ENCODE peak calls at places on chromosomes 5 and 9, in seven cellular contexts. F is A549, J is IMR-90, E is esophagus muscularis mucosa, C is stomach, H is uterus, M is body of pancreas. D is an unnamed sample.

GRCh38 chr5:95641803-95642220 is 4.8 kb upstream of the RFESD start:
- DNase-seq in H (peak; percentile 15), M (peak; percentile 88), E (no peak), F (no peak), C (peak; percentile 85), J (peak; percentile 54), D (no peak)

GRCh38 chr9:17065062-17065461 is 69.8 kb upstream of the CNTLN start:
- DNase-seq in C (no peak), J (peak; percentile 33), E (no peak), F (peak; percentile 28), M (no peak), H (no peak), D (no peak)

GRCh38 chr5:82798676-82799075 is 278.5 kb downstream of the TMEM167A start:
- DNase-seq in J (no peak), E (no peak), C (no peak), H (no peak), F (no peak), M (no peak), D (no peak)

GRCh38 chr5:81425569-81425968 is 31.6 kb upstream of the ACOT12 start:
- DNase-seq in C (no peak), M (no peak), J (peak; percentile 65), H (no peak), F (peak; percentile 40), E (no peak), D (no peak)

GRCh38 chr5:146818790-146819189 is 59.8 kb downstream of the PPP2R2B start:
- DNase-seq in M (no peak), H (no peak), F (no peak), E (no peak), J (no peak), C (no peak), D (no peak)

GRCh38 chr5:137566780-137567179 is 67.7 kb upstream of the SPOCK1 start:
- DNase-seq in F (no peak), C (no peak), M (no peak), J (no peak), H (no peak), E (peak; percentile 70), D (no peak)

GRCh38 chr5:165321912-165322311 is 1816.5 kb downstream of the MAT2B start:
- DNase-seq in C (no peak), J (peak; percentile 77), F (no peak), E (no peak), H (no peak), M (no peak), D (no peak)

GRCh38 chr9:98745470-98745869 is 36.7 kb upstream of the GABBR2 start:
- DNase-seq in F (no peak), E (no peak), M (peak; percentile 56), H (no peak), C (no peak), J (no peak), D (no peak)

GRCh38 chr9:71911908-71912325 is 478 bp downstream of the C9orf85 start:
- DNase-seq in C (peak; percentile 46), M (no peak), J (peak; percentile 28), H (no peak), F (no peak), E (no peak), D (no peak)

GRCh38 chr5:172870261-172870806 is 36.3 kb downstream of the ERGIC1 start:
- DNase-seq in M (no peak), C (no peak), J (peak; percentile 97), F (peak; percentile 82), E (no peak), H (peak; percentile 44), D (peak; percentile 68)

GRCh38 chr5:54551292-54551691 is 33.7 kb downstream of the SNX18 start:
- DNase-seq in M (no peak), J (no peak), F (no peak), E (no peak), C (no peak), H (no peak), D (no peak)

GRCh38 chr5:103808464-103809106 is 246.0 kb upstream of the NUDT12 start:
- DNase-seq in C (no peak), H (no peak), F (peak; percentile 65), J (peak; percentile 50), M (peak; percentile 47), E (no peak), D (peak; percentile 30)

GRCh38 chr5:170591055-170591454 is 87.2 kb downstream of the KCNIP1 start:
- DNase-seq in J (no peak), F (peak; percentile 15), H (no peak), M (no peak), E (no peak), C (no peak), D (no peak)

GRCh38 chr5:113081091-113081490 is 104.5 kb downstream of the DCP2 start:
- DNase-seq in J (no peak), H (no peak), F (no peak), C (no peak), E (no peak), M (no peak), D (no peak)

GRCh38 chr9:14031015-14031414 is 282.9 kb downstream of the NFIB start:
- DNase-seq in H (peak; percentile 56), E (no peak), F (no peak), M (no peak), C (no peak), J (peak; percentile 18), D (no peak)

GRCh38 chr9:126401107-126401506 is 74.5 kb downstream of the MVB12B start:
- DNase-seq in J (no peak), H (no peak), M (no peak), E (no peak), C (no peak), F (no peak), D (no peak)

GRCh38 chr5:100566382-100567141 is 31.4 kb downstream of the FAM174A start:
- DNase-seq in E (no peak), J (no peak), C (no peak), M (no peak), F (no peak), H (no peak), D (no peak)

GRCh38 chr5:1172670-1173404 is 28.6 kb upstream of the SLC6A19 start:
- DNase-seq in E (no peak), C (no peak), F (no peak), M (peak; percentile 7), H (no peak), J (no peak), D (no peak)

GRCh38 chr9:130901498-130902203 is 5.0 kb upstream of the QRFP start:
- DNase-seq in H (no peak), J (no peak), C (no peak), F (no peak), E (no peak), M (no peak), D (no peak)

GRCh38 chr5:45399041-45399440 is 297.1 kb downstream of the HCN1 start:
- DNase-seq in M (no peak), F (no peak), H (no peak), C (no peak), J (no peak), E (no peak), D (no peak)

GRCh38 chr5:119270955-119271757 is 84.7 kb upstream of the TNFAIP8 start:
- DNase-seq in E (no peak), J (no peak), C (peak; percentile 57), M (peak; percentile 65), H (no peak), F (no peak), D (no peak)
- TF ChIP-seq POLR2A in E (no peak), J (no peak), C (no peak), M (no peak), H (no peak), F (no peak), D (no peak)

DNA sequence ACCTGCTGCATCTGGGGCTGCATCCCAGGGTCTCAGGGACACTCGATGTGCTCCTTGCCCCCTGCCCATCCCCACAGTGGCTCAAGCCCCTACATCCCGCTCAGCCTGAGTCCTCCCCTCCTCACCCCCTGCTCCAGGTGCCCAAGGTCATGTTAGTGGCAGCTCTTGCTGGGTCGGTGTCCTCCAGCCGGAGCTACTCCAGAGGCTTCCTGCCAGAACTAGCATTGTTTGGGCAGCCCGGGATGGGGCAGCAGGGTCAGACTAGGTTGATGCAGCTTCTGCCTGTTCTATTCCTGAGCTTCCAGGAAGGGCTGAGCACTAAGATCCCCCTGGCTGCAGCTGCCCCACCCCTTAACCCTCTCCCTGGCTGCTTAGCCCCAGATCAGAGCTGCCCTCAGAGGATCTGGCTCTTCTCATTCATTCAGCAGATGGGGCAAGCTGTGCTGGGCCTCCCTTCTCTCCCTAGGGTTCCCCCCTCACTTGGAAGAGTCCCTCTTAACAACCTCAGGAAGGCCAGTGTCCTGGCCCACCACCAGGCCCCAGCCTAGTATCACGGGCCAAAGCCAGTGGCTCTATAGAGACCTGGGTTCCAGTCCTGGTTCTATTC is 712 bp downstream of the RGS14 start:
- DNase-seq in F (no peak), E (no peak), M (no peak), C (no peak), H (no peak), J (no peak), D (no peak)
- TF ChIP-seq POLR2A in F (no peak), E (no peak), M (no peak), C (no peak), H (no peak), J (no peak), D (no peak)

GRCh38 chr5:135833961-135834638 is 363 bp upstream of the SLC25A48 start:
- DNase-seq in E (no peak), M (no peak), J (no peak), C (no peak), F (no peak), H (no peak), D (no peak)

GRCh38 chr5:135835766-135836165 is 1.3 kb downstream of the SLC25A48 start:
- DNase-seq in E (no peak), J (no peak), H (no peak), M (no peak), C (no peak), F (no peak), D (no peak)

GRCh38 chr5:135833521-135833920 is 942 bp upstream of the SLC25A48 start:
- DNase-seq in M (no peak), F (no peak), E (no peak), H (no peak), C (no peak), J (no peak), D (no peak)

GRCh38 chr5:135832941-135833340 is 1.5 kb upstream of the SLC25A48 start:
- DNase-seq in E (no peak), M (no peak), C (no peak), F (no peak), H (no peak), J (no peak), D (no peak)

GRCh38 chr5:135834639-135835529 is at the start of gene SLC25A48:
- DNase-seq in H (no peak), C (peak; percentile 40), E (no peak), M (peak; percentile 82), J (peak; percentile 16), F (peak; percentile 75), D (no peak)
- TF ChIP-seq POLR2A in H (no peak), C (no peak), E (no peak), M (peak; percentile 77), J (no peak), F (no peak), D (no peak)

GRCh38 chr9:121599186-121599871 is 52.1 kb upstream of the DAB2IP start:
- DNase-seq in C (peak; percentile 92), E (no peak), M (peak; percentile 94), F (peak; percentile 64), H (peak; percentile 80), J (peak; percentile 26), D (no peak)
- TF ChIP-seq POLR2A in C (no peak), E (peak; percentile 56), M (peak; percentile 84), F (peak; percentile 45), H (peak; percentile 79), J (no peak), D (no peak)